ENCODE peak calls at places on chromosomes 3 and 15, in eight cellular contexts. U is NCI-H524; L is stimulated activated naive CD8-positive, alpha-beta T cell treated with anti-CD3 and anti-CD28 coated beads, Interleukin-15, amount 100 ng/mL, for 72 hours; J is left ventricle myocardium superior; V is substantia nigra; I is WERI-Rb-1; D is iPS-NIHi11; Z is heart left ventricle. Q is an unnamed sample.

GRCh38 chr3:78887608-78888011 is 880.2 kb downstream of the ROBO1 start:
- DNase-seq in U (peak; percentile 55), L (no peak), J (no peak), V (no peak), I (no peak), D (no peak), Z (no peak), Q (peak; percentile 6)

GRCh38 chr15:59222906-59223579 is 16.4 kb downstream of the LDHAL6B start:
- DNase-seq in U (no peak), L (no peak), J (no peak), V (no peak), I (no peak), D (no peak), Z (no peak), Q (no peak)

GRCh38 chr3:138898708-138899107 is 48.2 kb downstream of the FOXL2 start:
- DNase-seq in U (no peak), L (no peak), J (no peak), V (no peak), I (no peak), D (no peak), Z (no peak), Q (no peak)

GRCh38 chr3:57682284-57682683 is 10.6 kb downstream of the DENND6A start:
- DNase-seq in U (no peak), L (no peak), J (no peak), V (no peak), I (no peak), D (no peak), Z (no peak), Q (no peak)

GRCh38 chr3:112413722-112414121 is 80.8 kb downstream of the CD200 start:
- DNase-seq in U (no peak), L (no peak), J (no peak), V (no peak), I (no peak), D (no peak), Z (no peak), Q (no peak)

GRCh38 chr3:64595253-64595694 is 92.5 kb downstream of the ADAMTS9 start:
- DNase-seq in U (no peak), L (no peak), J (peak; percentile 38), V (no peak), I (no peak), D (no peak), Z (peak; percentile 59), Q (no peak)

GRCh38 chr3:18809640-18810305 is 338.5 kb upstream of the KCNH8 start:
- DNase-seq in U (no peak), L (no peak), J (no peak), V (no peak), I (no peak), D (no peak), Z (no peak), Q (no peak)

GRCh38 chr3:120432105-120432860 is 18.5 kb downstream of the FSTL1 start:
- DNase-seq in U (no peak), L (no peak), J (no peak), V (no peak), I (no peak), D (peak; percentile 80), Z (no peak), Q (no peak)

GRCh38 chr3:132399054-132399929 is 18.0 kb upstream of the DNAJC13 start:
- DNase-seq in U (peak; percentile 71), L (peak; percentile 27), J (no peak), V (no peak), I (peak; percentile 37), D (peak; percentile 70), Z (no peak), Q (peak; percentile 64)

GRCh38 chr3:78737988-78738387 is 1029.8 kb downstream of the ROBO1 start:
- DNase-seq in U (peak; percentile 97), L (no peak), J (no peak), V (no peak), I (no peak), D (no peak), Z (no peak), Q (no peak)

GRCh38 chr3:183306798-183307671 is 54.0 kb downstream of the B3GNT5 start:
- DNase-seq in U (no peak), L (peak; percentile 47), J (peak; percentile 83), V (no peak), I (no peak), D (peak; percentile 33), Z (peak; percentile 77), Q (peak; percentile 91)

GRCh38 chr3:184749168-184749744 is 37.4 kb upstream of the MAGEF1 start:
- DNase-seq in U (no peak), L (no peak), J (no peak), V (no peak), I (no peak), D (no peak), Z (no peak), Q (no peak)

GRCh38 chr15:101528108-101528916 is 38.8 kb upstream of the PCSK6 start:
- DNase-seq in U (no peak), L (no peak), J (peak; percentile 76), V (no peak), I (no peak), D (no peak), Z (no peak), Q (no peak)

GRCh38 chr15:92653836-92654524 is 1.6 kb downstream of the FAM174B start:
- DNase-seq in U (peak; percentile 55), L (no peak), J (no peak), V (no peak), I (peak; percentile 59), D (peak; percentile 49), Z (no peak), Q (no peak)

GRCh38 chr15:34365836-34366235 is 1.2 kb downstream of the LPCAT4 start:
- DNase-seq in U (no peak), L (no peak), J (no peak), V (no peak), I (no peak), D (no peak), Z (no peak), Q (no peak)

GRCh38 chr15:84142888-84143337 is 92.7 kb upstream of the GOLGA6L4 start:
- DNase-seq in U (peak; percentile 91), L (peak; percentile 80), J (peak; percentile 77), V (peak; percentile 28), I (peak; percentile 78), D (peak; percentile 80), Z (no peak), Q (peak; percentile 81)

GRCh38 chr15:64249842-64250575 is 87.2 kb upstream of the PPIB start:
- DNase-seq in U (no peak), L (no peak), J (no peak), V (no peak), I (no peak), D (no peak), Z (no peak), Q (no peak)

GRCh38 chr3:127013758-127014535 is 31.0 kb downstream of the PLXNA1 start:
- DNase-seq in U (no peak), L (no peak), J (no peak), V (no peak), I (no peak), D (no peak), Z (no peak), Q (no peak)

GRCh38 chr3:161038725-161039124 is 66.4 kb downstream of the B3GALNT1 start:
- DNase-seq in U (no peak), L (no peak), J (no peak), V (no peak), I (no peak), D (no peak), Z (no peak), Q (no peak)